ENCODE peak calls at places on chromosomes 13 and 19, in six cellular contexts. One of them, this sample, is unnamed.

GRCh38 chr19:48400018-48400742 is 6.7 kb downstream of the GRIN2D start:
- DNase-seq in neuronal stem cell: no peak
- DNase-seq in GM12892: no peak
- DNase-seq in neural crest cell: peak
- DNase-seq in fibroblast of villous mesenchyme: peak
- DNase-seq in kidney: no peak
- DNase-seq in this sample: peak

GRCh38 chr13:97191143-97191542 is 31.0 kb upstream of the MBNL2 start:
- DNase-seq in fibroblast of villous mesenchyme: no peak
- DNase-seq in neuronal stem cell: no peak
- DNase-seq in neural crest cell: no peak
- DNase-seq in kidney: no peak
- DNase-seq in GM12892: no peak
- DNase-seq in this sample: no peak

GRCh38 chr13:86193281-86193680 is 394.1 kb upstream of the SLITRK6 start:
- DNase-seq in GM12892: no peak
- DNase-seq in kidney: no peak
- DNase-seq in neuronal stem cell: peak
- DNase-seq in fibroblast of villous mesenchyme: no peak
- DNase-seq in neural crest cell: no peak
- DNase-seq in this sample: no peak

GRCh38 chr13:29850213-29850898 is at the start of gene UBL3:
- DNase-seq in GM12892: peak
- DNase-seq in neuronal stem cell: peak
- DNase-seq in kidney: peak
- DNase-seq in fibroblast of villous mesenchyme: peak
- DNase-seq in neural crest cell: peak
- DNase-seq in this sample: peak

GRCh38 chr19:39154084-39154625 is 28.6 kb downstream of the PAK4 start:
- DNase-seq in fibroblast of villous mesenchyme: no peak
- DNase-seq in neural crest cell: no peak
- DNase-seq in GM12892: no peak
- DNase-seq in neuronal stem cell: no peak
- DNase-seq in kidney: no peak
- DNase-seq in this sample: no peak

GRCh38 chr13:59834801-59835200 is 328.9 kb downstream of the DIAPH3 start:
- DNase-seq in fibroblast of villous mesenchyme: peak
- DNase-seq in kidney: no peak
- DNase-seq in GM12892: no peak
- DNase-seq in neural crest cell: no peak
- DNase-seq in neuronal stem cell: no peak
- DNase-seq in this sample: no peak

GRCh38 chr19:33416307-33417215 is 43.1 kb downstream of the CEBPG start:
- DNase-seq in fibroblast of villous mesenchyme: peak
- DNase-seq in GM12892: peak
- DNase-seq in neural crest cell: peak
- DNase-seq in neuronal stem cell: peak
- DNase-seq in kidney: peak
- DNase-seq in this sample: no peak

GRCh38 chr19:55632463-55632834 is 8.1 kb upstream of the ZNF784 start:
- DNase-seq in fibroblast of villous mesenchyme: peak
- DNase-seq in GM12892: no peak
- DNase-seq in kidney: no peak
- DNase-seq in neuronal stem cell: peak
- DNase-seq in neural crest cell: peak
- DNase-seq in this sample: peak

GRCh38 chr19:46349311-46349993 is 2.6 kb downstream of the PPP5C start:
- DNase-seq in fibroblast of villous mesenchyme: no peak
- DNase-seq in kidney: no peak
- DNase-seq in GM12892: no peak
- DNase-seq in neural crest cell: no peak
- DNase-seq in neuronal stem cell: no peak
- DNase-seq in this sample: no peak

GRCh38 chr13:27043013-27043412 is 128.6 kb downstream of the USP12 start:
- DNase-seq in neuronal stem cell: no peak
- DNase-seq in kidney: no peak
- DNase-seq in GM12892: no peak
- DNase-seq in neural crest cell: no peak
- DNase-seq in fibroblast of villous mesenchyme: peak
- DNase-seq in this sample: peak

GRCh38 chr13:42275098-42275471 is 3.1 kb downstream of the AKAP11 start:
- DNase-seq in kidney: no peak
- DNase-seq in GM12892: no peak
- DNase-seq in fibroblast of villous mesenchyme: no peak
- DNase-seq in neuronal stem cell: no peak
- DNase-seq in neural crest cell: no peak
- DNase-seq in this sample: no peak